ENCODE peak calls at places on chromosomes 12 and 14, in five cellular contexts. One of them, this sample, is unnamed.

GRCh38 chr12:127147724-127148123 is 1119.2 kb upstream of the TMEM132C start:
- DNase-seq in fibroblast of the conjunctiva: no peak
- DNase-seq in activated CD4-positive, alpha-beta T cell treated with anti-CD3 and anti-CD28 coated beads, Interleukin-2, amount 50 U/mL, for 48 hours: no peak
- DNase-seq in endothelial cell: no peak
- DNase-seq in A673: no peak
- DNase-seq in this sample: no peak

GRCh38 chr14:19918553-19919264 is 1.7 kb upstream of the OR4K5 start:
- DNase-seq in fibroblast of the conjunctiva: no peak
- DNase-seq in activated CD4-positive, alpha-beta T cell treated with anti-CD3 and anti-CD28 coated beads, Interleukin-2, amount 50 U/mL, for 48 hours: no peak
- DNase-seq in endothelial cell: no peak
- DNase-seq in A673: no peak
- DNase-seq in this sample: no peak

GRCh38 chr12:10497602-10498001 is 8.1 kb upstream of the EIF2S3B start:
- DNase-seq in fibroblast of the conjunctiva: no peak
- DNase-seq in activated CD4-positive, alpha-beta T cell treated with anti-CD3 and anti-CD28 coated beads, Interleukin-2, amount 50 U/mL, for 48 hours: peak; percentile 17
- DNase-seq in endothelial cell: no peak
- DNase-seq in A673: no peak
- DNase-seq in this sample: no peak

GRCh38 chr12:19893514-19893913 is 454.2 kb downstream of the AEBP2 start:
- DNase-seq in fibroblast of the conjunctiva: peak; percentile 27
- DNase-seq in activated CD4-positive, alpha-beta T cell treated with anti-CD3 and anti-CD28 coated beads, Interleukin-2, amount 50 U/mL, for 48 hours: no peak
- DNase-seq in endothelial cell: no peak
- DNase-seq in A673: peak; percentile 45
- DNase-seq in this sample: no peak

GRCh38 chr12:25005376-25005775 is 56.5 kb upstream of the BCAT1 start:
- DNase-seq in fibroblast of the conjunctiva: no peak
- DNase-seq in activated CD4-positive, alpha-beta T cell treated with anti-CD3 and anti-CD28 coated beads, Interleukin-2, amount 50 U/mL, for 48 hours: no peak
- DNase-seq in endothelial cell: no peak
- DNase-seq in A673: no peak
- DNase-seq in this sample: no peak

GRCh38 chr14:50347521-50347920 is 35.4 kb downstream of the DMAC2L start:
- DNase-seq in fibroblast of the conjunctiva: peak; percentile 45
- DNase-seq in activated CD4-positive, alpha-beta T cell treated with anti-CD3 and anti-CD28 coated beads, Interleukin-2, amount 50 U/mL, for 48 hours: no peak
- DNase-seq in endothelial cell: no peak
- DNase-seq in A673: no peak
- DNase-seq in this sample: no peak

GRCh38 chr14:103739793-103740501 is 24.3 kb downstream of the ZFYVE21 start:
- DNase-seq in fibroblast of the conjunctiva: no peak
- DNase-seq in activated CD4-positive, alpha-beta T cell treated with anti-CD3 and anti-CD28 coated beads, Interleukin-2, amount 50 U/mL, for 48 hours: no peak
- DNase-seq in endothelial cell: no peak
- DNase-seq in A673: no peak
- DNase-seq in this sample: no peak

GRCh38 chr12:45669762-45670161 is 59.7 kb upstream of the ARID2 start:
- DNase-seq in fibroblast of the conjunctiva: no peak
- DNase-seq in activated CD4-positive, alpha-beta T cell treated with anti-CD3 and anti-CD28 coated beads, Interleukin-2, amount 50 U/mL, for 48 hours: no peak
- DNase-seq in endothelial cell: no peak
- DNase-seq in A673: no peak
- DNase-seq in this sample: no peak

GRCh38 chr12:130742716-130743115 is 26.6 kb upstream of the RIMBP2 start:
- DNase-seq in fibroblast of the conjunctiva: no peak
- DNase-seq in activated CD4-positive, alpha-beta T cell treated with anti-CD3 and anti-CD28 coated beads, Interleukin-2, amount 50 U/mL, for 48 hours: no peak
- DNase-seq in endothelial cell: no peak
- DNase-seq in A673: no peak
- DNase-seq in this sample: no peak

This sample was measured in ELF-1.